ENCODE peak calls at places on chromosomes 6 and 20, in five cellular contexts. H is stomach, U is ovary, N is right lobe of liver, E is prostate gland. R is an unnamed sample.
A peak's percentile ranks its signal among the peaks of the same experiment; 100 is the strongest.

GRCh38 chr20:35215066-35215956 is 11.2 kb upstream of the MMP24 start:
- DNase-seq in H (no peak), U (no peak), N (no peak), E (no peak), R (no peak)

GRCh38 chr20:60512436-60512835 is 554.2 kb downstream of the CDH26 start:
- DNase-seq in H (no peak), U (no peak), N (no peak), E (no peak), R (no peak)

GRCh38 chr20:38728911-38729642 is 4.8 kb downstream of the SLC32A1 start:
- DNase-seq in H (no peak), U (no peak), N (no peak), E (no peak), R (no peak)

GRCh38 chr20:38770970-38771369 is 22.7 kb downstream of the ACTR5 start:
- DNase-seq in H (no peak), U (no peak), N (no peak), E (no peak), R (no peak)

GRCh38 chr20:41044409-41045062 is 15.9 kb downstream of the TOP1 start:
- DNase-seq in H (no peak), U (no peak), N (no peak), E (no peak), R (no peak)

GRCh38 chr6:125271486-125272159 is 30.1 kb downstream of the HDDC2 start:
- DNase-seq in H (no peak), U (no peak), N (no peak), E (no peak), R (no peak)

GRCh38 chr6:37513576-37513975 is 13.9 kb upstream of the CCDC167 start:
- DNase-seq in H (no peak), U (no peak), N (no peak), E (no peak), R (no peak)

GRCh38 chr20:3751664-3752385 is 15.7 kb downstream of the ADISSP start:
- DNase-seq in H (peak; percentile 72), U (no peak), N (no peak), E (no peak), R (peak; percentile 68)

GRCh38 chr20:37315293-37316110 is 26.0 kb downstream of the MANBAL start:
- DNase-seq in H (peak; percentile 59), U (peak; percentile 89), N (no peak), E (no peak), R (peak; percentile 57)

GRCh38 chr20:58945967-58946631 is 35.0 kb upstream of the NELFCD start:
- DNase-seq in H (no peak), U (no peak), N (no peak), E (no peak), R (no peak)

DNA sequence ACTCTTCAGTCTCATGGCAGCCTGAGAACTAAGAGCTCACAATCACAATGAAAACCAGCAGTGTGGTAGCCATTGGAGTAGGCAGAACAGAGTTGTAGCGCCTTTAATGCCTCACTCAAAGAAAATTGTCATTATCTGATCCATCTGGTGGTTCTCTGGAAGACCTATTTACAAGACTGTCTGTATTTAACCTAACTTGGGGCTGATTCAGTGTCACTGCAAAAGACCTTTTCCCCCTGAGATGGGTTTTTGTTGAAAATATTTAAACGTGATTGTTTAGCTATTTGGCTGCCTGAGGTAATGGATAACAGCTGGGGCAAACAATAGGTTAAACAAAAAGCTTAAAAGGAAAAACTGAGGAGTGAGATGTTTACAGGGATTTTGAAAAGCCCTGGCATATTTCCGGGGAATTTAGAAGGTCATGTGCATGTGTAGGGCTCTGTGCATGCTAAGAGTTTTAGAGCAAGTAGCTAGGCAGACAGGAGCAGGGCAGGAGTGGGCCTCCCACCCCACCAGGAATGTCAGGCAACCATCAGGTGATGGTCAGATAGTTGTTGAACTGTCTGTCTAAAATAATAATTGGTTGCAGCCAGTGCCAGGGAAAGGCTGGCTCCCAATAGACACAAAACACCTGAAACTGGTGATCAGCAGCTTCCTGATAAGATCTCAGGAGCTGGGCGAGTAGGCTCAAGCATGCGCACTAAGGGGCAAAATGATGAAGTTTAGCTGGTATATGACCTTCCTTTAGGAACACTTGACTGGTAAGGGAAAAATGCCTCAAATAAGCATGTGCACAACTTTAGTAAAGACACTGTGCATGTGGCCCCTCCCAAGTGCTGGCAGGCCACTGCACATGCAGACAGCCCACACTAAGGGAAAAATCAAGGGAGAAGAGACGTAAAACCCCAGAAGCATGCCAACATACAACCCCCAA is 70.8 kb upstream of the AKIRIN2 start:
- DNase-seq in H (no peak), U (no peak), N (no peak), E (no peak), R (no peak)
- TF ChIP-seq POLR2A in H (no peak), U (no peak), N (no peak), E (no peak), R (no peak)

GRCh38 chr6:31660224-31660997 is at the start of gene C6orf47:
- DNase-seq in H (peak; percentile 90), U (peak; percentile 93), N (peak; percentile 90), E (peak; percentile 81), R (peak; percentile 91)

GRCh38 chr6:31663087-31663960 is 1.5 kb downstream of the GPANK1 start:
- DNase-seq in H (no peak), U (no peak), N (no peak), E (no peak), R (no peak)

GRCh38 chr6:31659649-31660223 is 842 bp downstream of the C6orf47 start:
- DNase-seq in H (no peak), U (no peak), N (no peak), E (no peak), R (peak; percentile 40)

GRCh38 chr6:31661867-31662723 is 1.5 kb upstream of the C6orf47 start:
- DNase-seq in H (no peak), U (no peak), N (no peak), E (no peak), R (no peak)

GRCh38 chr6:31660998-31661866 is 654 bp upstream of the C6orf47 start:
- DNase-seq in H (no peak), U (no peak), N (no peak), E (no peak), R (no peak)
- H3K4me3 ChIP-seq in H (peak overlapping the region; percentile 77), U (peak overlapping the region; percentile 86), N (peak overlapping the region; percentile 89), E (peak overlapping the region; percentile 57), R (peak overlapping the region; percentile 72)

GRCh38 chr20:34096699-34097420 is 15.2 kb downstream of the EIF2S2 start:
- DNase-seq in H (no peak), U (no peak), N (no peak), E (no peak), R (no peak)

GRCh38 chr20:34090645-34091044 is 21.4 kb downstream of the EIF2S2 start:
- DNase-seq in H (no peak), U (no peak), N (no peak), E (no peak), R (no peak)

GRCh38 chr20:34091637-34092200 is 20.3 kb downstream of the EIF2S2 start:
- DNase-seq in H (no peak), U (no peak), N (no peak), E (no peak), R (no peak)

GRCh38 chr20:34095825-34096224 is 16.2 kb downstream of the EIF2S2 start:
- DNase-seq in H (no peak), U (no peak), N (no peak), E (no peak), R (no peak)

DNA sequence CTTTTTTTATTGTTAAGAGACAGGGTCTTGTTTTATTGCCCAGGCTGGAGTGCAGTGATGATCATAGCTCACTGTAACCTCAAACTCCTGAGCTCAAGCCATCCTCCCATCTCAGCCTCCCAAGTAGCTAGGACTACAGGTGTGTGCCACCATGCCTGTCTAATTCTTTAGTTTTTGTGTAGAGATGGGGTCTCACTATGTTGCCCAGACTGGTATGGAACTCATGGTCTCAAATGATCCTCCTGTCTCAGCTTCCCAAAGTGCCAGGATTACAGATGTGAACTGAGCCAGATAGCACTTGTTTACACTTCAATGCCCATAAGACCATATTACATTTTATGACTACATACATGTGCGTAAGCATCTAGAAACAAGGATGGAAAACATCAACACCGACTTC is 18.1 kb downstream of the EIF2S2 start:
- DNase-seq in H (no peak), U (no peak), N (no peak), E (no peak), R (no peak)
- H3K36me3 ChIP-seq in H (peaks cover 100% of the 10 kb centered on the region), U (no peaks in the 10 kb centered on the region), N (peaks cover 97% of the 10 kb centered on the region), E (peaks cover 12% of the 10 kb centered on the region), R (no peaks in the 10 kb centered on the region)

GRCh38 chr6:111588366-111588765 is 17.3 kb downstream of the TRAF3IP2 start:
- DNase-seq in H (no peak), U (no peak), N (no peak), E (no peak), R (no peak)
- TF ChIP-seq POLR2A in H (no peak), U (no peak), N (no peak), E (no peak), R (no peak)

DNA sequence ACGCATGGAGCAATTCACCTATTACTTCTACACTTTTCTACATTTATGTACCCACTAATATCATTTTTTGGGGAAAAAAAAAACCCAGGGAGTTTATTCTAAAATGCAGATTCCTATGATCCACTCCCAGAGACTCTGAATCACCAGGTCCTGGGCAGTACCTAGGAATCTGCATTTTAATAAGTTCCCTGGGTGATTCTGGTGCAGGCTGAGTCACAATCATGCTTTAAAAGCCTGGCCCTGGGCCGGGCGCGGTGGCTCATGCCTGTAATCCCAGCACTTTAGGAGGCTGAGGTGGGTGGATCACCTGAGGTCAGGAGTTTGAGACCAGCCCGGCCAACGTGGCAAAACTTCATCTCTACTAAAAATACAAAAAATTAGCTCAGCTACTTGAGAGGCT is 43.3 kb upstream of the MLN start:
- DNase-seq in H (no peak), U (no peak), N (no peak), E (no peak), R (no peak)
- H3K4me3 ChIP-seq in H (no peak overlapping the region), U (no peak overlapping the region), N (no peak overlapping the region), E (no peak overlapping the region), R (no peak overlapping the region)

DNA sequence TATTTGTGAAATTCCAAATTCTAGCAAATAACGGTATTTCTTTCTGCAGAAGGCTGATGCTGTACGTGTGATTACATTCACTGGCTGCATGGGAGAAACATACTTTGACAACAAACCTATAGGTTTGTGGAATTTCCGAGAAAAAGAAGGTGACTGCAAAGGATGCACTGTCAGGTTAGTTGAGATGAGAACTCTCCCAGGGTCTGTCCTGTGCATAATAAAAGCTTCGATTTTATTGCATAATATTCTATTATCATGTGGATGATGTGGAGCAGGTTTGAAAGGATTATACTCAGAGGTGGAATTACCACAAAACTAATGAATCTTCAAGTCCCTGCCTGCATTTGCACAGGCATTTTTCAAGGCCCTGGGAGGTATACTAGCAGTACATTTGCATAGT is 249.8 kb downstream of the ARHGAP18 start:
- DNase-seq in H (no peak), U (no peak), N (no peak), E (no peak), R (no peak)
- H3K36me3 ChIP-seq in H (peaks cover 28% of the 10 kb centered on the region), U (peaks cover 6% of the 10 kb centered on the region), N (no peaks in the 10 kb centered on the region), E (no peaks in the 10 kb centered on the region), R (no peaks in the 10 kb centered on the region)

GRCh38 chr6:7108964-7109836 is 1.4 kb downstream of the RREB1 start:
- DNase-seq in H (peak; percentile 57), U (peak; percentile 74), N (peak; percentile 68), E (peak; percentile 72), R (peak; percentile 64)

GRCh38 chr6:7108196-7108963 is 619 bp downstream of the RREB1 start:
- DNase-seq in H (peak; percentile 61), U (peak; percentile 77), N (peak; percentile 81), E (peak; percentile 45), R (peak; percentile 61)

GRCh38 chr6:7106752-7107577 is 796 bp upstream of the RREB1 start:
- DNase-seq in H (no peak), U (peak; percentile 72), N (peak; percentile 63), E (peak; percentile 34), R (peak; percentile 58)

GRCh38 chr6:7106215-7106751 is 1.5 kb upstream of the RREB1 start:
- DNase-seq in H (no peak), U (no peak), N (no peak), E (no peak), R (no peak)

GRCh38 chr6:7107578-7108195 is at the start of gene RREB1:
- DNase-seq in H (peak; percentile 57), U (peak; percentile 79), N (peak; percentile 80), E (peak; percentile 76), R (peak; percentile 67)
- TF ChIP-seq POLR2A in H (no peak), U (peak; percentile 49), N (peak; percentile 43), E (peak; percentile 56), R (peak; percentile 45)